ENCODE peak calls at places on chromosomes 7 and 10, in eight cellular contexts. S is prostate gland; U is activated CD4-positive, CD25-positive, alpha-beta regulatory T cell; N is CD8-positive, alpha-beta T cell; E is stimulated activated naive B cell treated with anti-CD40 and anti-IgM and Interleukin-4, amounts not matched to agents 10 μg/mL and 1 μg/mL and 100 μg/mL, for 72 hours; F is lung; O is putamen; G is activated T-helper 1 cell treated with Interleukin-2 at 50 U/mL for 16 hours. R is an unnamed sample.

GRCh38 chr7:7662527-7662926 is 22.0 kb downstream of the UMAD1 start:
- DNase-seq in S (no peak), U (no peak), N (no peak), E (no peak), F (no peak), O (no peak), G (no peak), R (no peak)

GRCh38 chr7:48112431-48113165 is 23.5 kb downstream of the UPP1 start:
- DNase-seq in S (no peak), U (no peak), N (no peak), E (no peak), F (no peak), O (no peak), G (no peak), R (no peak)

GRCh38 chr7:82705831-82706230 is 262.3 kb upstream of the CACNA2D1 start:
- DNase-seq in S (no peak), U (no peak), N (no peak), E (no peak), F (no peak), O (no peak), G (no peak), R (no peak)

GRCh38 chr7:123979876-123980275 is 53.0 kb downstream of the TMEM229A start:
- DNase-seq in S (no peak), U (no peak), N (no peak), E (no peak), F (no peak), O (no peak), G (no peak), R (no peak)

GRCh38 chr10:112898540-112899395 is 51.3 kb upstream of the TCF7L2 start:
- DNase-seq in S (no peak), U (no peak), N (no peak), E (no peak), F (no peak), O (no peak), G (no peak), R (no peak)

GRCh38 chr10:130043491-130043890 is 67.1 kb downstream of the C10orf143 start:
- DNase-seq in S (no peak), U (no peak), N (no peak), E (no peak), F (no peak), O (no peak), G (no peak), R (no peak)

GRCh38 chr10:73889014-73889413 is 14.7 kb upstream of the CAMK2G start:
- DNase-seq in S (peak; percentile 90), U (no peak), N (no peak), E (peak; percentile 44), F (no peak), O (no peak), G (no peak), R (no peak)

GRCh38 chr7:84194484-84195260 is at the start of gene SEMA3A:
- DNase-seq in S (peak; percentile 10), U (no peak), N (no peak), E (no peak), F (no peak), O (peak; percentile 37), G (no peak), R (peak; percentile 47)

GRCh38 chr10:77391605-77392235 is 245.9 kb downstream of the KCNMA1 start:
- DNase-seq in S (peak; percentile 61), U (no peak), N (no peak), E (peak; percentile 13), F (peak; percentile 82), O (peak; percentile 55), G (no peak), R (peak; percentile 79)

GRCh38 chr7:35975851-35976454 is 175.1 kb downstream of the SEPTIN7 start:
- DNase-seq in S (peak; percentile 73), U (no peak), N (peak; percentile 35), E (peak; percentile 52), F (peak; percentile 62), O (peak; percentile 69), G (no peak), R (no peak)

GRCh38 chr7:129471402-129471827 is 30.9 kb upstream of the SMKR1 start:
- DNase-seq in S (no peak), U (no peak), N (no peak), E (no peak), F (no peak), O (no peak), G (no peak), R (no peak)

GRCh38 chr7:132435016-132435990 is 141.0 kb downstream of the PLXNA4 start:
- DNase-seq in S (no peak), U (no peak), N (no peak), E (no peak), F (no peak), O (no peak), G (no peak), R (no peak)

GRCh38 chr10:9342865-9343450 is 1288.5 kb downstream of the GATA3 start:
- DNase-seq in S (no peak), U (no peak), N (no peak), E (no peak), F (no peak), O (peak; percentile 53), G (no peak), R (no peak)